ENCODE peak calls at places on chromosome 2, in eight cellular contexts. O, X, B, I, D, Y, J and R are unnamed samples.

GRCh38 chr2:224466315-224466714 is 64.4 kb upstream of the FAM124B start:
- DNase-seq in D (no peak), B (no peak), X (no peak), Y (no peak), O (no peak), J (no peak), I (no peak), R (no peak)

GRCh38 chr2:170284205-170284604 is 106.3 kb downstream of the MYO3B start:
- DNase-seq in B (no peak), Y (no peak), O (no peak), J (no peak), D (no peak), I (no peak), X (no peak), R (no peak)

GRCh38 chr2:191166111-191166755 is 15.4 kb upstream of the STAT4 start:
- DNase-seq in J (no peak), D (no peak), B (peak), O (no peak), I (no peak), X (peak), Y (peak), R (no peak)

GRCh38 chr2:105546623-105546964 is 147.7 kb upstream of the FHL2 start:
- DNase-seq in J (no peak), B (no peak), X (no peak), D (no peak), Y (no peak), O (no peak), I (peak), R (no peak)

GRCh38 chr2:128172191-128172590 is 81.2 kb downstream of the UGGT1 start:
- DNase-seq in I (no peak), Y (no peak), D (no peak), J (no peak), X (peak), B (peak), O (no peak), R (no peak)

GRCh38 chr2:190110131-190110530 is 47.6 kb upstream of the MSTN start:
- DNase-seq in I (no peak), J (no peak), O (no peak), B (no peak), X (peak), D (no peak), Y (no peak), R (no peak)

GRCh38 chr2:197378494-197378972 is 56.3 kb downstream of the SF3B1 start:
- DNase-seq in J (peak), I (peak), D (peak), Y (peak), O (peak), B (peak), X (peak), R (peak)

GRCh38 chr2:191198271-191198670 is 46.9 kb upstream of the MYO1B start:
- DNase-seq in I (no peak), D (no peak), X (no peak), Y (no peak), O (no peak), J (no peak), B (no peak), R (no peak)

GRCh38 chr2:69154031-69154430 is 141.1 kb downstream of the ANTXR1 start:
- DNase-seq in Y (no peak), J (no peak), X (peak), D (no peak), B (no peak), I (no peak), O (no peak), R (no peak)

GRCh38 chr2:101103846-101104245 is 47.3 kb downstream of the TBC1D8 start:
- DNase-seq in X (no peak), Y (no peak), B (no peak), J (no peak), O (no peak), D (no peak), I (no peak), R (no peak)

GRCh38 chr2:25567406-25567805 is 106.0 kb downstream of the DTNB start:
- DNase-seq in J (no peak), D (peak), I (peak), X (peak), Y (no peak), B (peak), O (no peak), R (no peak)

GRCh38 chr2:30775833-30776232 is 31.4 kb downstream of the CAPN13 start:
- DNase-seq in O (no peak), I (no peak), J (no peak), D (no peak), X (no peak), Y (no peak), B (peak), R (no peak)

GRCh38 chr2:200509227-200509607 is 651 bp downstream of the KCTD18 start:
- DNase-seq in J (no peak), D (peak), Y (no peak), B (no peak), I (peak), O (no peak), X (peak), R (no peak)

GRCh38 chr2:159617651-159618050 is 1.3 kb upstream of the BAZ2B start:
- DNase-seq in J (peak), D (no peak), Y (peak), B (peak), I (no peak), X (peak), O (no peak), R (no peak)

GRCh38 chr2:71494523-71495155 is 41.3 kb downstream of the DYSF start:
- DNase-seq in B (no peak), Y (no peak), X (no peak), D (no peak), I (no peak), O (no peak), J (no peak), R (no peak)

GRCh38 chr2:226791056-226791486 is 8.5 kb downstream of the IRS1 start:
- DNase-seq in O (no peak), J (no peak), I (no peak), B (peak), Y (no peak), D (peak), X (peak), R (no peak)

GRCh38 chr2:153360239-153360638 is 118.3 kb downstream of the RPRM start:
- DNase-seq in O (no peak), B (no peak), Y (no peak), X (no peak), I (no peak), D (no peak), J (no peak), R (no peak)

GRCh38 chr2:12243381-12243780 is 473.4 kb upstream of the TRIB2 start:
- DNase-seq in D (no peak), B (no peak), O (no peak), Y (no peak), J (no peak), I (no peak), X (no peak), R (no peak)

GRCh38 chr2:240244543-240244942 is 104.1 kb upstream of the OTOS start:
- DNase-seq in I (no peak), B (no peak), D (no peak), O (no peak), J (no peak), X (no peak), Y (no peak), R (no peak)

GRCh38 chr2:180728928-180729559 is 251.4 kb upstream of the UBE2E3 start:
- DNase-seq in O (no peak), Y (no peak), B (peak), I (no peak), D (no peak), X (peak), J (no peak), R (no peak)

GRCh38 chr2:157260403-157261198 is 3.1 kb downstream of the GALNT5 start:
- DNase-seq in O (no peak), X (no peak), D (no peak), B (no peak), J (no peak), Y (no peak), I (no peak), R (no peak)

GRCh38 chr2:166632616-166633015 is 138.6 kb upstream of the SCN7A start:
- DNase-seq in B (peak), X (peak), J (peak), O (no peak), I (no peak), Y (no peak), D (no peak), R (no peak)

GRCh38 chr2:42234056-42234455 is 64.9 kb downstream of the EML4 start:
- DNase-seq in J (no peak), B (no peak), D (no peak), X (peak), O (no peak), I (no peak), Y (no peak), R (no peak)